ENCODE peak calls at places on chromosomes 16 and 17, in five cellular contexts. V is fibroblast of lung, E is cardiac fibroblast, S is endothelial cell of umbilical vein, Q is left ventricle myocardium inferior. C is an unnamed sample.

GRCh38 chr17:57289130-57289529 is 32.8 kb downstream of the MSI2 start:
- DNase-seq in V (no peak), E (no peak), S (no peak), Q (no peak), C (no peak)

GRCh38 chr16:70162041-70162451 is 11.5 kb upstream of the CLEC18C start:
- DNase-seq in V (peak), E (peak), S (peak), Q (no peak), C (peak)

GRCh38 chr16:84876873-84877606 is 57.3 kb downstream of the CRISPLD2 start:
- DNase-seq in V (no peak), E (no peak), S (no peak), Q (peak), C (no peak)

GRCh38 chr17:61450641-61451537 is 1.3 kb upstream of the TBX4 start:
- DNase-seq in V (no peak), E (no peak), S (no peak), Q (no peak), C (no peak)

GRCh38 chr16:87845213-87845612 is 24.1 kb downstream of the SLC7A5 start:
- DNase-seq in V (no peak), E (no peak), S (no peak), Q (no peak), C (no peak)

GRCh38 chr17:55263565-55264272 is 1.0 kb upstream of the HLF start:
- DNase-seq in V (no peak), E (no peak), S (no peak), Q (no peak), C (no peak)

GRCh38 chr17:7479389-7480192 is at the start of gene ZBTB4:
- DNase-seq in V (peak), E (peak), S (peak), Q (peak), C (peak)

GRCh38 chr17:7019839-7020519 is 2.9 kb upstream of the BCL6B start:
- DNase-seq in V (peak), E (peak), S (peak), Q (no peak), C (no peak)

GRCh38 chr17:65564793-65565192 is 3.3 kb upstream of the AXIN2 start:
- DNase-seq in V (peak), E (no peak), S (no peak), Q (no peak), C (no peak)

GRCh38 chr17:7167832-7168231 is 11.3 kb downstream of the ASGR1 start:
- DNase-seq in V (no peak), E (peak), S (no peak), Q (no peak), C (no peak)

GRCh38 chr17:78717431-78717980 is 64.6 kb downstream of the CYTH1 start:
- DNase-seq in V (peak), E (peak), S (peak), Q (no peak), C (peak)

GRCh38 chr16:50121721-50122445 is 31.2 kb upstream of the TENT4B start:
- DNase-seq in V (no peak), E (no peak), S (no peak), Q (no peak), C (no peak)

DNA sequence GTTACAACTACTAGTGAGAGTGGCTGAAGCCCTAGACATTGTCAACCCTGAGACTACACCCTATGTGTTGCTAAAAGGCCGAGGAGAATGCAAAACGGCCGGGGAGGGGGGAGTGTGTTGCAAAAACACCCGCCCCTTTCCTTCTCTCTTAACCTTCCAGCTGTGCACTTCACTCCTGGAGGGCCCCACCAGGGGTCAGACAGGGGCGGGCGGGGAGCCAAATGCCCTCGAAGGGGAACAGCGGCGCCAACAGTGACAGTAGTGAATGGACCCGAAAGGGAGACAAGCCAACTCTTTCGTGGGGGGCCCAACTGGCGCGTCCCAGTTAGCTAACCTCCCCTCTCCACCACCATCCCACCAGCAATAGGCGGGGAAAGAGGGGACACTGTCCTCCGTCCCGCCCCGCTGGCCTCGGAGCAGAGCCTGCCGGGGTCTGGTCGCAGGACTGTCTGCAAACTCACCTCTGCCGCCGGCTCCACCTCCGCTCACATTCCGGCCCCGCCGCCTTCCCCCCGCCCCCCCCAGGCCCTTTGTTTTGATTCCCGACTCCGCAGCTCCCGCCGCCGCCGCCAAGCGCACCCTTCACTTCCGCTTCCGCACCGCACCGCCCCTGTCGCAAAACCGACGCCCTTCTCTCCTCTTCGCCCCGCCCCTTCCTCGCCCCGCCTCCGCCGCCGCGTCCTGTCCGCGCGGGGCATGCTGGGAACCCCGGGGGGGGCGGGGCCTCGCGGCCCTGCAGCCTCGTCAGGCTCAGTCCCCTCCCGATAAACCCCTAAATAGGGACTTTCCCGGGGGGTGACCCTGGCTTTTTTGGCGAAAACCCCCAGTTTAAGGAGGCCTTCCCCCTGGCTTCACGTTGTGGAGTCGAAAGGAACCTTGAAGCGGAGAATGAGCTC is at the start of gene MARF1:
- DNase-seq in V (peak), E (peak), S (peak), Q (peak), C (peak)
- TF ChIP-seq CTCF in V (peak), E (peak), S (no peak), Q (peak), C (peak)

GRCh38 chr17:1164935-1165556 is 14.7 kb downstream of the ABR start:
- DNase-seq in V (no peak), E (no peak), S (peak), Q (peak), C (no peak)
- TF ChIP-seq CTCF in V (no peak), E (no peak), S (peak), Q (peak), C (no peak)

DNA sequence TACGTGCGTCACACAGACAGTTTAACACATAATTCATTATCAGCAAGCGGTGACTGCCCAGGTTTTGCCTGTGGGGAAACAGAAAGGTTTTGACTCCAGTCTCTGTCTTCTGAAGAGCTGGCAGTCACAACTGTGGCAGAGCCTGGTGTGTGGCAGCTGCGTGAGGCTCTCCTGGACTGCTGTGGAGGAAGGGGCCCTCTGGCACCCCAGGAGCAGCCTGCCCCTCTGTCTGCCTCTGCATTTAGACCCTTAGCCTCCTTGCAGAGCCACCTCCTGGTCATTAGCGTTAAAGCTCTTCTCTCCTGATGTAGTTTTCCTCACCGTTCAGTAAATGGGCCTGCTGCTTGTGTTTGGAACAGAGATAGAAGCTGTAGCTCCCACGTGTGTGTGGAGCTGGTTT is 10.9 kb downstream of the RAB40C start:
- DNase-seq in V (no peak), E (peak), S (peak), Q (no peak), C (no peak)
- TF ChIP-seq CTCF in V (peak), E (peak), S (no peak), Q (no peak), C (peak)

GRCh38 chr16:47533744-47534292 is 72.7 kb downstream of the PHKB start:
- DNase-seq in V (no peak), E (no peak), S (no peak), Q (no peak), C (no peak)
- TF ChIP-seq CTCF in V (no peak), E (no peak), S (no peak), Q (no peak), C (no peak)

C was measured in HFFc6.